ENCODE peak calls at places on chromosomes 11 and 22, in nine cellular contexts. W is A549, P is HFF-Myc, S is HFFc6, R is HL-60, Y is fibroblast of lung, N is fibroblast of villous mesenchyme, B is osteocyte, C is GM06990. G is an unnamed sample.

GRCh38 chr11:27913650-27914049 is 194.3 kb downstream of the KIF18A start:
- DNase-seq in N (peak), P (no peak), W (no peak), R (no peak), B (no peak), S (peak), C (no peak), Y (peak), G (no peak)

GRCh38 chr11:17230867-17231851 is 23.4 kb upstream of the PIK3C2A start:
- DNase-seq in P (no peak), S (no peak), Y (no peak), N (no peak), C (peak), R (no peak), B (no peak), W (no peak), G (no peak)

GRCh38 chr22:27377901-27378300 is 423.7 kb downstream of the MN1 start:
- DNase-seq in R (no peak), Y (no peak), S (no peak), C (no peak), B (peak), N (peak), P (no peak), W (no peak), G (no peak)

GRCh38 chr11:117888140-117888561 is 11.7 kb upstream of the FXYD6 start:
- DNase-seq in N (no peak), W (no peak), B (peak), R (no peak), C (no peak), Y (no peak), S (no peak), P (no peak), G (no peak)

GRCh38 chr11:64507832-64508375 is 83.1 kb upstream of the SLC22A12 start:
- DNase-seq in Y (no peak), C (no peak), R (no peak), P (no peak), B (no peak), W (no peak), N (no peak), S (no peak), G (no peak)

GRCh38 chr11:70467196-70468085 is 69.1 kb downstream of the CTTN start:
- DNase-seq in S (peak), Y (peak), N (peak), B (no peak), W (peak), P (no peak), C (no peak), R (no peak), G (peak)

GRCh38 chr22:43992331-43992821 is 31.7 kb upstream of the PARVB start:
- DNase-seq in B (no peak), R (no peak), C (no peak), N (no peak), W (no peak), S (peak), P (peak), Y (peak), G (no peak)

GRCh38 chr11:122743949-122744876 is 88.7 kb downstream of the UBASH3B start:
- DNase-seq in S (no peak), B (no peak), W (no peak), Y (no peak), R (peak), C (peak), N (no peak), P (no peak), G (peak)

GRCh38 chr11:3613998-3614741 is 27.6 kb downstream of the ART5 start:
- DNase-seq in N (no peak), B (no peak), W (no peak), Y (no peak), S (no peak), R (peak), P (no peak), C (no peak), G (no peak)

GRCh38 chr11:109864161-109864661 is 229.0 kb upstream of the ZC3H12C start:
- DNase-seq in W (no peak), Y (no peak), S (no peak), R (no peak), B (no peak), C (peak), P (no peak), N (peak), G (peak)

GRCh38 chr22:31250740-31251330 is 38.7 kb downstream of the LIMK2 start:
- DNase-seq in R (no peak), P (no peak), C (no peak), N (peak), W (no peak), Y (no peak), S (no peak), B (no peak), G (no peak)

GRCh38 chr11:110092577-110093406 is at the start of gene ZC3H12C:
- DNase-seq in W (peak), S (peak), B (peak), Y (peak), N (peak), R (peak), C (peak), P (peak), G (peak)

GRCh38 chr11:126307706-126308105 is 3.8 kb downstream of the DCPS start:
- DNase-seq in W (no peak), R (no peak), N (peak), Y (peak), S (peak), B (no peak), C (no peak), P (no peak), G (no peak)

GRCh38 chr11:111520565-111520964 is 6.0 kb downstream of the HOATZ start:
- DNase-seq in B (no peak), S (peak), R (no peak), W (no peak), P (no peak), Y (peak), N (peak), C (no peak), G (no peak)

GRCh38 chr11:78138281-78138680 is 1.1 kb downstream of the ALG8 start:
- DNase-seq in N (no peak), W (no peak), S (peak), B (no peak), R (no peak), Y (no peak), P (no peak), C (no peak), G (no peak)

GRCh38 chr11:96012086-96012824 is 88.3 kb upstream of the MTMR2 start:
- DNase-seq in B (no peak), W (peak), S (peak), P (peak), N (peak), Y (peak), R (no peak), C (peak), G (peak)

DNA sequence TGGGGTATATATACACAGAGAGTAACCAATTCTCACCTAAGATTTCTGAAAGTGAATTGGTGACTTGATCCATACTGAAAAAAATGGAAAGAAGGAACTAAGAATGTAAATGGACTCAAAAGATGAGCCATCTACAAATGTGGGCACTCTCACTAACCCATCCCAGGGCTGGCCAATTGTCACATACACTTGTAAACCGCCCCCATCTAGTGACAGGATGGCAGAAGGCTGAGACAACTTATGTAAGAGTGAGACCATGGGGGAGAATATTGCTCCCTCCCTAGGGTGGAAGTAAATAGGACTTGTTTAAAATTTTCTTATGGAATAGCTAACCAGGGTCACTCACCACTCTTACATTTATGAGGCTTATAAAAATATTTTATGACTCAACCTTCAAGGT is 377.1 kb upstream of the ISX start:
- DNase-seq in W (no peak), P (no peak), Y (no peak), B (peak), R (no peak), N (no peak), C (no peak), S (no peak), G (no peak)
- TF ChIP-seq CTCF in W (no peak), P (no peak), Y (no peak), B (no peak), R (no peak), N (no peak), C (no peak), S (no peak), G (no peak)

GRCh38 chr22:48665286-48666010 is 1162.2 kb downstream of the BRD1 start:
- DNase-seq in Y (no peak), B (no peak), S (no peak), R (no peak), N (no peak), P (no peak), C (no peak), W (no peak), G (no peak)

GRCh38 chr22:48661984-48662383 is 1165.7 kb downstream of the BRD1 start:
- DNase-seq in Y (no peak), N (no peak), R (no peak), C (no peak), S (no peak), W (no peak), B (no peak), P (no peak), G (no peak)

GRCh38 chr22:48664586-48664985 is 1163.1 kb downstream of the BRD1 start:
- DNase-seq in R (no peak), B (no peak), Y (no peak), S (no peak), C (no peak), P (no peak), W (no peak), N (no peak), G (no peak)

GRCh38 chr22:48662476-48663150 is 1165.1 kb downstream of the BRD1 start:
- DNase-seq in W (no peak), S (no peak), R (no peak), P (no peak), N (no peak), B (no peak), Y (no peak), C (no peak), G (no peak)

GRCh38 chr22:48663297-48663696 is 1164.4 kb downstream of the BRD1 start:
- DNase-seq in R (peak), B (no peak), C (no peak), W (no peak), S (no peak), N (no peak), Y (no peak), P (no peak), G (no peak)
- TF ChIP-seq CTCF in R (peak), B (peak), C (peak), W (no peak), S (peak), N (peak), Y (peak), P (peak), G (no peak)

DNA sequence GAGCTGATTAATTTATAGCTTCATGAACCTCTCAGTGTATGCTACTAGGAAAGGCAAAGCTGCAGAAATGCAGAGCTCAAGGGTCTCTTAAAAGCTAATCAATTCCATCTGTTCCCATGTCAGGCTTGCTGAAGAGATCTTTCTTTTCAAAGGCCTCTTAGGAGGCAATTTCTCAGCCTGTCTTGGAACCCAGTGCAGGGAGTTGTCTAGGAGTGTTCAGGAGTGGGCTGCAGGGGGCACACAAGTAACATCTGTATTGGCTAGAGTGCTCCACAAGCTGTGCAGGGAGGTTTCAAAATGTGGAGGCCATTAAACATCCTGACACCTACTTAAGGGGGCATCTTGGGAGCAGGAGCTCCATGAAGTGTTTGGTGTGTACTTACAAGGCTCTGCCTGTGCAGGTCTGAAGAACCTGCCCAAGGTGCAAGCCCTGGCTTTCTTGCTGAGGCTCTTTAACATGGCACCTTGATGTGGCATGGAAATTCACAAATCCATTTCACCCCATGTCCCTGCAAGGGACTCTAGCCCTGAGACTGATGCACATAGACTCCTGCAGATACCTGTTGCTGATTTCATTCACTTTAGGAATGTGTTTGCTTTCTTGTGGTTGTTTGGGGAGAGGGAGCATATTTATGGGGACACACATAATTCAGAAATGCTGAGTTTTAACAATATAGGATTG is 134.7 kb downstream of the ME3 start:
- DNase-seq in Y (peak), P (no peak), N (peak), S (no peak), W (no peak), R (no peak), B (no peak), C (no peak), G (no peak)
- TF ChIP-seq CTCF in Y (no peak), P (peak), N (peak), S (no peak), W (no peak), R (no peak), B (peak), C (no peak), G (no peak)

GRCh38 chr11:76839326-76839725 is 21.4 kb upstream of the ACER3 start:
- DNase-seq in R (no peak), W (no peak), S (no peak), P (no peak), Y (no peak), C (no peak), B (no peak), N (no peak), G (no peak)

GRCh38 chr11:76835928-76836612 is 24.6 kb upstream of the ACER3 start:
- DNase-seq in R (no peak), Y (peak), P (peak), C (no peak), B (no peak), W (no peak), N (peak), S (peak), G (no peak)

GRCh38 chr11:76837696-76838421 is 22.9 kb upstream of the ACER3 start:
- DNase-seq in R (no peak), S (no peak), Y (no peak), P (no peak), W (no peak), B (no peak), C (no peak), N (no peak), G (no peak)

GRCh38 chr11:76836613-76837291 is 24.0 kb upstream of the ACER3 start:
- DNase-seq in B (no peak), W (no peak), Y (no peak), S (no peak), C (no peak), N (no peak), R (no peak), P (no peak), G (no peak)

DNA sequence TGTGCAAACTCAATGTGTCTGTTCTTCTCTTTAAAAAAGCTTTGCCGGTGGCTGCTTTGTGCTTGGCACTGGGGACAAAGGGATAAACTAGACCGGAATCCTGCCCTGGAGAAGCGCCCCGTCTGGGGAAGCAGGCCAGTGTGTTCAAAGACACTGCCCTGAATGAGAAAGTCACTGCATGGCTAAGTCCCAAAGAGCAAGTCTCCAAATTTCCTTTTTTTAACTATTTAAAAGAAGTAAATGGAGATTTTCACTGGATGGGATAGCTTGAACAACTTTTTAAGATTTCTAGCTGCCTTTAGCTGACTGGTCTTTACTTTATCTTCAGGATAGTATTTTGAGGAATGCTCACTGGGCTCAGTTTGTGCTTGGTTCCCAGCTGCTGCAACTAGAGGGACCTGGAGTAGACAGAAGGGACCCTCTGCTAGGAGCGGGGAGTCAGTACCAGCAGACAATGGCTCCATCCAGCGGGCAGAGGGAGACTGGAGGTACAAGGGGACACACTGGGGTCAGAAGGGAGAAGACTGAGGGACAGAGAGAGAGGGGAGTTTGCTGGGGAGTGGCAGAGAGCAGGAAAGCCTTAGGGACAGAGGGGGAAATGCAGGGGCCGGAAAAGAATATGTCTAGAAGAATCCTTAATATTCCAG is 22.2 kb upstream of the ACER3 start:
- DNase-seq in R (no peak), B (no peak), Y (peak), S (no peak), W (peak), N (no peak), P (no peak), C (no peak), G (no peak)
- TF ChIP-seq CTCF in R (no peak), B (peak), Y (no peak), S (peak), W (peak), N (peak), P (peak), C (no peak), G (no peak)

DNA sequence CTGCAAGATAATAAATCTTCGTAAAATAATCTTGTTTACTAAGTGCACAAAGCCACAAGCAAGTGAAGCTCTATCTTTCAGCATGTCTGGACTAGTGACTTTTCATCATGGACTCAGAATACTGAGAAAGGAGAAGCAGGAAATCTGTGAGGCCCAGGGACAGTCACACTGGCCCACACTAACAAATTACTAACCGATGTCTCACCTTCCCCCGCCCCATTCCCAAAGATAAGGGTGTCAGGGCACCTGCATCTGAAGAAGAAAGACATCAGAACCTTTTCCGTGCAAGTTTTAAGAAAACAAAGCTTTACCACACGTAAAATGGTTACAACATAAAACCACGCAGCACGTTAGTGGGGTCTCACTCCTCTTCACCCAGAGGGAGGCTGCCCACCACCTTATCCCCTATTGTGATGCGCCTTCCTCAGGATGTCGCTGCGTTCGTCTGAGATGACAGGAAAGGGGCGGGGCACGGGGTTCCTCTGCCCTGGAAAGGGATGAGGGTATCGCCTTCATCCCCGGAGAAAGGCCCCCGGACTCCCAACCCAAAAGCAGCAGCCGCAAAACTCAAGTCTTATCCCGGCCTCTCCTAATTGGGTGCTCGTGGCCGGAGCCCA is 603 bp downstream of the BTBD10 start:
- DNase-seq in S (peak), C (no peak), B (no peak), R (no peak), Y (peak), P (no peak), N (peak), W (peak), G (peak)
- TF ChIP-seq CTCF in S (no peak), C (no peak), B (no peak), R (no peak), Y (no peak), P (no peak), N (no peak), W (no peak), G (no peak)

DNA sequence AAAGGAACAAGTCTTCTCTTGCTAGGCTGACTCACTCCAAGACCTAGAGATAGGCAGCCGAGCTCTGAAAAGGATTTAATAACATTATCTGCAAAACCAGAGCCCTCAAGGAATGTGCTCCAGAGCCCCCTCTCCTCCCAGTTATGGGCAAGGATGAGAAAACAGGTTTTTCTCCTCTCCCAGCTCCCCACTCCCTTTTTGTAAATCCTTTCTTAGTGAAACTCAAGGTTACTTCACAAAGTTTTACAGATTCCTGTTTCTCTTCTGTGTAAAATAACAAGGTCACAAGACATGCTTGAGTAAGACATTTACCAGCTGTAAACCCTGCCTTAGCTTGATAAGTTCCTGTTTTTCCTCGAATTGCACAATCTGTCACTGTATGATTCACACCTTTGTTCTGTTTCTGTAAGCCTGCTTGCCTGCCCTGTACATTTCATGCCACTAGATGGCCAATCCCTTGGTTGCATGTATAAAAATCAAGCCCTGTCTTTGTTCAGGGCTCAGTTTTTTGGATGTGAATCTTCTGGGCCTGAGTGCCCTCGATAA is 489.4 kb downstream of the KCNA4 start:
- DNase-seq in B (no peak), C (no peak), W (peak), S (peak), Y (peak), P (no peak), R (peak), N (peak), G (no peak)
- TF ChIP-seq CTCF in B (peak), C (peak), W (peak), S (peak), Y (no peak), P (no peak), R (peak), N (peak), G (no peak)